ENCODE peak calls at places on chromosome 1, in eight cellular contexts. C, S, M, Z, I, O, U and B are unnamed samples.

GRCh38 chr1:22683547-22683946 is 27.1 kb upstream of the EPHB2 start:
- DNase-seq in C (no peak), U (no peak), S (no peak), M (no peak), I (no peak), Z (no peak), O (no peak), B (no peak)

GRCh38 chr1:183148599-183148998 is 37.5 kb upstream of the LAMC2 start:
- DNase-seq in O (no peak), S (no peak), M (no peak), C (no peak), Z (no peak), U (no peak), I (no peak), B (no peak)

GRCh38 chr1:22347854-22348760 is 103.5 kb upstream of the ZBTB40 start:
- DNase-seq in U (no peak), C (no peak), S (peak; percentile 74), I (no peak), Z (no peak), M (no peak), O (no peak), B (no peak)

GRCh38 chr1:39129514-39129913 is 75.0 kb upstream of the MACF1 start:
- DNase-seq in Z (no peak), U (peak; percentile 70), S (peak; percentile 54), C (no peak), I (no peak), M (peak; percentile 40), O (no peak), B (peak; percentile 21)

GRCh38 chr1:109643385-109644230 is 12.3 kb upstream of the GSTM4 start:
- DNase-seq in M (peak; percentile 74), O (peak; percentile 77), S (peak; percentile 77), Z (peak; percentile 86), C (peak; percentile 95), U (peak; percentile 85), I (no peak), B (peak; percentile 92)

GRCh38 chr1:46166521-46167462 is 8.1 kb upstream of the TSPAN1 start:
- DNase-seq in Z (peak; percentile 37), U (no peak), M (peak; percentile 44), O (peak; percentile 11), C (peak; percentile 77), I (no peak), S (no peak), B (peak; percentile 33)

GRCh38 chr1:78279051-78279450 is 211.7 kb upstream of the PTGFR start:
- DNase-seq in M (peak; percentile 81), I (no peak), O (no peak), S (no peak), C (no peak), Z (no peak), U (no peak), B (no peak)

GRCh38 chr1:52867060-52867845 is 24.7 kb downstream of the ZYG11A start:
- DNase-seq in O (no peak), C (no peak), M (no peak), I (no peak), U (no peak), S (peak; percentile 95), Z (no peak), B (no peak)

GRCh38 chr1:84892657-84893618 is at the start of gene LPAR3:
- DNase-seq in I (no peak), M (peak; percentile 12), U (peak; percentile 86), S (no peak), C (peak; percentile 90), O (no peak), Z (no peak), B (peak; percentile 92)